ENCODE peak calls at places on chromosomes 13 and 19, in five cellular contexts. One of them, this sample, is unnamed.

GRCh38 chr13:60043262-60043661 is 120.5 kb downstream of the DIAPH3 start:
- DNase-seq in HepG2: no peak
- DNase-seq in psoas muscle: no peak
- DNase-seq in pancreas: no peak
- DNase-seq in choroid plexus epithelial cell: peak
- DNase-seq in this sample: no peak

GRCh38 chr13:27170521-27171243 is 929 bp downstream of the USP12 start:
- DNase-seq in HepG2: peak
- DNase-seq in psoas muscle: peak
- DNase-seq in pancreas: peak
- DNase-seq in choroid plexus epithelial cell: peak
- DNase-seq in this sample: peak

GRCh38 chr19:3626473-3627350 is at the start of gene CACTIN:
- DNase-seq in HepG2: peak
- DNase-seq in psoas muscle: peak
- DNase-seq in pancreas: peak
- DNase-seq in choroid plexus epithelial cell: peak
- DNase-seq in this sample: peak

GRCh38 chr13:76792680-76793334 is 93.4 kb downstream of the KCTD12 start:
- DNase-seq in HepG2: no peak
- DNase-seq in psoas muscle: no peak
- DNase-seq in pancreas: peak
- DNase-seq in choroid plexus epithelial cell: peak
- DNase-seq in this sample: no peak

GRCh38 chr19:40249781-40250180 is 23.3 kb upstream of the CCNP start:
- DNase-seq in HepG2: no peak
- DNase-seq in psoas muscle: no peak
- DNase-seq in pancreas: no peak
- DNase-seq in choroid plexus epithelial cell: no peak
- DNase-seq in this sample: no peak

GRCh38 chr19:45074744-45075143 is 1.5 kb downstream of the ZNF296 start:
- DNase-seq in HepG2: no peak
- DNase-seq in psoas muscle: no peak
- DNase-seq in pancreas: no peak
- DNase-seq in choroid plexus epithelial cell: no peak
- DNase-seq in this sample: no peak

GRCh38 chr19:44890366-44891015 is 563 bp upstream of the TOMM40 start:
- DNase-seq in HepG2: peak
- DNase-seq in psoas muscle: no peak
- DNase-seq in pancreas: peak
- DNase-seq in choroid plexus epithelial cell: peak
- DNase-seq in this sample: no peak

GRCh38 chr13:59409211-59409610 is 754.5 kb downstream of the DIAPH3 start:
- DNase-seq in HepG2: no peak
- DNase-seq in psoas muscle: no peak
- DNase-seq in pancreas: peak
- DNase-seq in choroid plexus epithelial cell: peak
- DNase-seq in this sample: peak

GRCh38 chr13:108769213-108770070 is 140.0 kb downstream of the MYO16 start:
- DNase-seq in HepG2: no peak
- DNase-seq in psoas muscle: no peak
- DNase-seq in pancreas: peak
- DNase-seq in choroid plexus epithelial cell: peak
- DNase-seq in this sample: no peak

GRCh38 chr13:29845440-29846056 is 4.9 kb downstream of the UBL3 start:
- DNase-seq in HepG2: no peak
- DNase-seq in psoas muscle: no peak
- DNase-seq in pancreas: no peak
- DNase-seq in choroid plexus epithelial cell: peak
- DNase-seq in this sample: no peak

GRCh38 chr19:18629166-18630088 is 7.4 kb upstream of the KLHL26 start:
- DNase-seq in HepG2: no peak
- DNase-seq in psoas muscle: peak
- DNase-seq in pancreas: no peak
- DNase-seq in choroid plexus epithelial cell: peak
- DNase-seq in this sample: peak

GRCh38 chr13:39768962-39769361 is 113.5 kb downstream of the COG6 start:
- DNase-seq in HepG2: no peak
- DNase-seq in psoas muscle: no peak
- DNase-seq in pancreas: no peak
- DNase-seq in choroid plexus epithelial cell: no peak
- DNase-seq in this sample: no peak

GRCh38 chr13:39770514-39770913 is 115.1 kb downstream of the COG6 start:
- DNase-seq in HepG2: no peak
- DNase-seq in psoas muscle: no peak
- DNase-seq in pancreas: no peak
- DNase-seq in choroid plexus epithelial cell: no peak
- DNase-seq in this sample: no peak

GRCh38 chr13:39766464-39767167 is 111.2 kb downstream of the COG6 start:
- DNase-seq in HepG2: no peak
- DNase-seq in psoas muscle: no peak
- DNase-seq in pancreas: no peak
- DNase-seq in choroid plexus epithelial cell: no peak
- DNase-seq in this sample: no peak

GRCh38 chr13:39767791-39768564 is 112.5 kb downstream of the COG6 start:
- DNase-seq in HepG2: no peak
- DNase-seq in psoas muscle: no peak
- DNase-seq in pancreas: no peak
- DNase-seq in choroid plexus epithelial cell: no peak
- DNase-seq in this sample: no peak

DNA sequence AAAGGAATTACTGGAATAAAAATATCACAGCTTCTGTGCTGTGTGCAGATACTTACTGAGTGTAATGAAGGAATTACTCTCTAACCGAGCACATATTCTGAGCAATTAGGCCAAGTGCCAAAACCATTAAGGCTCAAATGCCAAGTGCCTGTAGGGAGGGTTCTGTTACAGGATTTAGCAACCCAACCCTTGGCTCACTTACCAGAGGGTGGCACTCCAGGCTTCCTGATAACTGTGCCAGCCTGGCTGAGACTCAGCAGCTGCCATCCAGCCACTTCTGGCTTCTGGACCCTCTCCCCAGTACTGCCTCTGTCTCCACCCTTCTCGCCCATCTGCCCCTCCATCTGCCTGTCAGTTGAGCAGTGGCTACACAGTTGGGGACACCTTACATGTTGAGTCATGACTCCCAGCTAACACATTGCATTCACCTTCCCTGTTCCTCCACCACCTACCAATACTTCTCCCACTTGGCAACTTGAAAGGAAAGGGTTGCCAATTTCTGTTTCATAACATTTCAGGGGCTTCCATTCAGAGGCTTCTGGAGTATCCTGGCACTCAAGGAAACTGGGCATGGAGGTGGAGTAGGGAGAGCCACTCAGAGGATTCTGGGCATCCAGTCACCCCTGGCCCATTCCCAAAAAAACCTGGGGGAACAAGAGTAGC is 110.5 kb downstream of the COG6 start:
- DNase-seq in HepG2: no peak
- DNase-seq in psoas muscle: peak
- DNase-seq in pancreas: peak
- DNase-seq in choroid plexus epithelial cell: peak
- DNase-seq in this sample: peak
- TF ChIP-seq CTCF in HepG2: peak
- TF ChIP-seq CTCF in psoas muscle: peak
- TF ChIP-seq CTCF in pancreas: no peak
- TF ChIP-seq CTCF in choroid plexus epithelial cell: peak
- TF ChIP-seq CTCF in this sample: peak

DNA sequence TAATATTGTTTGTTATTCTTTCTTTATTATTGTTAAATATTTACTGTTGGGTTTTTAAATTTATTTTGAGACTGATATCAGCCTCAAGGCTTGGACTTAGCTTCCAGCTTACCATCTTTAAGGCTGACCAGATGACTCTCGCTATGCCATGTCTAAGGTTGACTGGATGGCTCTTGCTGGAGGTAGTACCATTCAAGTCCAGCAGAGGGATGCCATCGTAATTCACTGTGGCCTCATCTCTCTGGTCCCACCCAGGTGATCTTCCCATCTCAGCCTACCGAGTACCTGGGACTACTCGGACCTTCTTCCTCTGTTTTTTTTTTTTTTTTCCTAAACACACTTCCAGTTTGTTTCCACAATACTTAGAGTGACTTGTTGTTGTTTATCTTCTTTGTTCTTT is 41.7 kb upstream of the ZNF91 start:
- DNase-seq in HepG2: no peak
- DNase-seq in psoas muscle: no peak
- DNase-seq in pancreas: no peak
- DNase-seq in choroid plexus epithelial cell: no peak
- DNase-seq in this sample: no peak
- TF ChIP-seq CTCF in HepG2: no peak
- TF ChIP-seq CTCF in psoas muscle: peak
- TF ChIP-seq CTCF in pancreas: no peak
- TF ChIP-seq CTCF in choroid plexus epithelial cell: peak
- TF ChIP-seq CTCF in this sample: peak

DNA sequence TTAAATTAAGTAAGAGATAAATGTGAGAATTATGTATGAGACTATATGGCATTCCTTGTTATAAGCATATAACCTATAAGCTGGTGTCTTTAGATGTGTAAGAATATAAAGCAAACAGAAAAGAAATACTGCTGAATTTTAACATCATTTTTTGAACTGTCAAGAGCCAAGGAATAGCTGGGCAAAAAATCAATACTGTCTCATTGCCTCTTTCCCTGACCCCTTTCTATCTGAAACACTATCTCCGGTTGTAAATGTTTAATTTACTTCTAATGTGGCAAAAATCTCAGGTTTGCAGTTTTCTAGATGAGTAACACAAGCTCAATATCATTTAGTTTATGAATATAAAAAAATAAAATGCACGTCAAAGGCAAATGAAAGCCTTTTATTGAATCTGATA is 188.3 kb upstream of the RFC3 start:
- DNase-seq in HepG2: no peak
- DNase-seq in psoas muscle: no peak
- DNase-seq in pancreas: no peak
- DNase-seq in choroid plexus epithelial cell: no peak
- DNase-seq in this sample: no peak
- TF ChIP-seq CTCF in HepG2: no peak
- TF ChIP-seq CTCF in psoas muscle: no peak
- TF ChIP-seq CTCF in pancreas: no peak
- TF ChIP-seq CTCF in choroid plexus epithelial cell: no peak
- TF ChIP-seq CTCF in this sample: no peak

GRCh38 chr13:38965281-38965680 is 25.4 kb downstream of the STOML3 start:
- DNase-seq in HepG2: no peak
- DNase-seq in psoas muscle: no peak
- DNase-seq in pancreas: no peak
- DNase-seq in choroid plexus epithelial cell: no peak
- DNase-seq in this sample: no peak

GRCh38 chr13:38969187-38969586 is 21.4 kb downstream of the STOML3 start:
- DNase-seq in HepG2: no peak
- DNase-seq in psoas muscle: no peak
- DNase-seq in pancreas: no peak
- DNase-seq in choroid plexus epithelial cell: no peak
- DNase-seq in this sample: no peak

GRCh38 chr13:38967446-38967845 is 23.2 kb downstream of the STOML3 start:
- DNase-seq in HepG2: no peak
- DNase-seq in psoas muscle: no peak
- DNase-seq in pancreas: no peak
- DNase-seq in choroid plexus epithelial cell: no peak
- DNase-seq in this sample: no peak

GRCh38 chr13:38970380-38971051 is 20.1 kb downstream of the STOML3 start:
- DNase-seq in HepG2: no peak
- DNase-seq in psoas muscle: no peak
- DNase-seq in pancreas: no peak
- DNase-seq in choroid plexus epithelial cell: no peak
- DNase-seq in this sample: no peak
- TF ChIP-seq CTCF in HepG2: peak
- TF ChIP-seq CTCF in psoas muscle: no peak
- TF ChIP-seq CTCF in pancreas: no peak
- TF ChIP-seq CTCF in choroid plexus epithelial cell: no peak
- TF ChIP-seq CTCF in this sample: no peak

GRCh38 chr13:31014461-31014860 is 82.0 kb downstream of the TEX26 start:
- DNase-seq in HepG2: no peak
- DNase-seq in psoas muscle: no peak
- DNase-seq in pancreas: no peak
- DNase-seq in choroid plexus epithelial cell: no peak
- DNase-seq in this sample: no peak

GRCh38 chr13:31009166-31009565 is 76.7 kb downstream of the TEX26 start:
- DNase-seq in HepG2: no peak
- DNase-seq in psoas muscle: no peak
- DNase-seq in pancreas: no peak
- DNase-seq in choroid plexus epithelial cell: peak
- DNase-seq in this sample: no peak

GRCh38 chr13:31011193-31011860 is 78.9 kb downstream of the TEX26 start:
- DNase-seq in HepG2: no peak
- DNase-seq in psoas muscle: no peak
- DNase-seq in pancreas: no peak
- DNase-seq in choroid plexus epithelial cell: no peak
- DNase-seq in this sample: no peak

GRCh38 chr13:31015207-31015606 is 82.8 kb downstream of the TEX26 start:
- DNase-seq in HepG2: no peak
- DNase-seq in psoas muscle: no peak
- DNase-seq in pancreas: no peak
- DNase-seq in choroid plexus epithelial cell: no peak
- DNase-seq in this sample: no peak

GRCh38 chr13:31012285-31013024 is 80.0 kb downstream of the TEX26 start:
- DNase-seq in HepG2: peak
- DNase-seq in psoas muscle: no peak
- DNase-seq in pancreas: no peak
- DNase-seq in choroid plexus epithelial cell: peak
- DNase-seq in this sample: no peak
- TF ChIP-seq CTCF in HepG2: peak
- TF ChIP-seq CTCF in psoas muscle: no peak
- TF ChIP-seq CTCF in pancreas: no peak
- TF ChIP-seq CTCF in choroid plexus epithelial cell: peak
- TF ChIP-seq CTCF in this sample: no peak

DNA sequence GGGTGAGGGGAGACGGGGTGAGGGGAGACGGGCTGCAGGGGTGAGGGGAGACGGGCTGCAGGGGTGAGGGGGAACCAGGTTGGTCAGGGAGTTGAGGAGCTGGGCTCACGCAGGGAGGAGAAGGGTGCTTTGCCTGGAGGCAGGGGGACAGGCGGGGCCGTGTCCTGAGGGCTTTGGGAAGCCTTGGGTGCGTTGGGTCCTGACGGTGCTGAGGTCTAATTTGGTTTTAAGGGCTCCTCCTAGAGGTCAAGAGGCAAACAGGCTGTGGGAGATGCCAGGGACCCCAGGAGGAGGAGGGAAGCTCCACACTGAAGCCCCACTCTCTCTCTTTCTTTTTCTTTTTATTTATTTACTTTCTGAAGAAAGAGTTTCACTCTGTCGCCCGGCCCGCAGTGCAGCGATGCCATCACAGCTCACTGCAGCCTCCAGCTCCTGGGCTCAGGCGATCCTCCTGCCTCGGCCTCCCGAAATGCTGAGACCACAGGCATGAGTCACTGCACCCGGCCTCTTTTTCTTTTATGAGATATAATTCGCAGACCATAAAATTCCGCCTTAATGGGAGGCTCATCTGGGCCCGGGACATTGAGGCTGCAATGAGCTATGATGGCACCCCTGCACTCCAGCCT is 9.3 kb upstream of the MISP start:
- DNase-seq in HepG2: peak
- DNase-seq in psoas muscle: no peak
- DNase-seq in pancreas: no peak
- DNase-seq in choroid plexus epithelial cell: no peak
- DNase-seq in this sample: no peak
- TF ChIP-seq CTCF in HepG2: peak
- TF ChIP-seq CTCF in psoas muscle: no peak
- TF ChIP-seq CTCF in pancreas: no peak
- TF ChIP-seq CTCF in choroid plexus epithelial cell: peak
- TF ChIP-seq CTCF in this sample: peak

This sample was measured in left ventricle myocardium inferior.